ENCODE peak calls at places on chromosomes 16 and 17, in eight cellular contexts. E, H, R, Z, I, C, G and T are unnamed samples.

GRCh38 chr16:57548424-57548823 is 6.0 kb downstream of the ADGRG5 start:
- DNase-seq in E (no peak), H (no peak), R (no peak), Z (no peak), I (no peak), C (no peak), G (no peak), T (no peak)

GRCh38 chr17:30334421-30334820 is 564 bp upstream of the TMIGD1 start:
- DNase-seq in E (no peak), H (no peak), R (no peak), Z (no peak), I (no peak), C (no peak), G (no peak), T (no peak)

GRCh38 chr17:77722366-77722765 is 236.1 kb upstream of the TNRC6C start:
- DNase-seq in E (no peak), H (no peak), R (no peak), Z (no peak), I (no peak), C (no peak), G (no peak), T (no peak)

GRCh38 chr16:48393843-48394703 is 8.9 kb upstream of the SIAH1 start:
- DNase-seq in E (peak), H (no peak), R (no peak), Z (no peak), I (no peak), C (no peak), G (no peak), T (no peak)

GRCh38 chr17:28725166-28725659 is 820 bp downstream of the TLCD1 start:
- DNase-seq in E (peak), H (no peak), R (no peak), Z (no peak), I (no peak), C (no peak), G (no peak), T (no peak)

GRCh38 chr16:4415538-4416199 is 727 bp downstream of the CORO7 start:
- DNase-seq in E (no peak), H (no peak), R (peak), Z (no peak), I (no peak), C (peak), G (peak), T (no peak)

GRCh38 chr16:2335286-2335895 is 5.1 kb downstream of the ABCA3 start:
- DNase-seq in E (no peak), H (no peak), R (no peak), Z (no peak), I (no peak), C (no peak), G (no peak), T (no peak)

GRCh38 chr16:88771294-88771772 is 13.7 kb downstream of the PIEZO1 start:
- DNase-seq in E (no peak), H (no peak), R (no peak), Z (no peak), I (no peak), C (no peak), G (no peak), T (no peak)

GRCh38 chr17:27367121-27367981 is 73.4 kb downstream of the WSB1 start:
- DNase-seq in E (no peak), H (no peak), R (no peak), Z (no peak), I (no peak), C (peak), G (no peak), T (no peak)

GRCh38 chr16:68668266-68668665 is 23.2 kb downstream of the CDH3 start:
- DNase-seq in E (peak), H (peak), R (no peak), Z (no peak), I (no peak), C (no peak), G (no peak), T (peak)

GRCh38 chr16:69804283-69804682 is 42.2 kb downstream of the WWP2 start:
- DNase-seq in E (no peak), H (no peak), R (no peak), Z (no peak), I (no peak), C (no peak), G (no peak), T (no peak)

GRCh38 chr17:550041-550398 is 164.6 kb downstream of the VPS53 start:
- DNase-seq in E (peak), H (no peak), R (no peak), Z (no peak), I (no peak), C (no peak), G (no peak), T (peak)

GRCh38 chr16:56281256-56281805 is 90.0 kb downstream of the GNAO1 start:
- DNase-seq in E (no peak), H (no peak), R (no peak), Z (no peak), I (no peak), C (no peak), G (no peak), T (peak)

GRCh38 chr17:45719335-45720071 is 64.6 kb upstream of the CRHR1 start:
- DNase-seq in E (peak), H (no peak), R (no peak), Z (no peak), I (no peak), C (no peak), G (peak), T (peak)

GRCh38 chr16:47511882-47512281 is 50.8 kb downstream of the PHKB start:
- DNase-seq in E (no peak), H (no peak), R (no peak), Z (no peak), I (no peak), C (no peak), G (no peak), T (no peak)

GRCh38 chr17:19369107-19369778 is 6.7 kb upstream of the B9D1 start:
- DNase-seq in E (no peak), H (no peak), R (no peak), Z (no peak), I (no peak), C (no peak), G (no peak), T (no peak)

GRCh38 chr16:86833136-86833535 is 254.8 kb downstream of the FOXL1 start:
- DNase-seq in E (peak), H (no peak), R (no peak), Z (no peak), I (no peak), C (no peak), G (no peak), T (no peak)

GRCh38 chr16:86446279-86446678 is 64.0 kb upstream of the FOXF1 start:
- DNase-seq in E (no peak), H (no peak), R (no peak), Z (no peak), I (no peak), C (no peak), G (no peak), T (no peak)

GRCh38 chr17:5583426-5584382 is 605 bp downstream of the NLRP1 start:
- DNase-seq in E (peak), H (no peak), R (no peak), Z (no peak), I (no peak), C (no peak), G (no peak), T (no peak)

GRCh38 chr17:44633998-44634397 is 22.3 kb upstream of the MEIOC start:
- DNase-seq in E (no peak), H (no peak), R (no peak), Z (no peak), I (no peak), C (no peak), G (no peak), T (no peak)

GRCh38 chr16:71282943-71283342 is 6.3 kb downstream of the CMTR2 start:
- DNase-seq in E (no peak), H (no peak), R (no peak), Z (no peak), I (no peak), C (no peak), G (no peak), T (no peak)

GRCh38 chr17:5897320-5897911 is 172.8 kb upstream of the WSCD1 start:
- DNase-seq in E (no peak), H (no peak), R (no peak), Z (no peak), I (peak), C (no peak), G (no peak), T (no peak)

GRCh38 chr17:72812823-72813222 is 279.7 kb downstream of the SLC39A11 start:
- DNase-seq in E (peak), H (no peak), R (no peak), Z (no peak), I (no peak), C (no peak), G (no peak), T (peak)

GRCh38 chr16:85611205-85611454 is 2.0 kb upstream of the GSE1 start:
- DNase-seq in E (no peak), H (no peak), R (no peak), Z (no peak), I (no peak), C (no peak), G (peak), T (no peak)

DNA sequence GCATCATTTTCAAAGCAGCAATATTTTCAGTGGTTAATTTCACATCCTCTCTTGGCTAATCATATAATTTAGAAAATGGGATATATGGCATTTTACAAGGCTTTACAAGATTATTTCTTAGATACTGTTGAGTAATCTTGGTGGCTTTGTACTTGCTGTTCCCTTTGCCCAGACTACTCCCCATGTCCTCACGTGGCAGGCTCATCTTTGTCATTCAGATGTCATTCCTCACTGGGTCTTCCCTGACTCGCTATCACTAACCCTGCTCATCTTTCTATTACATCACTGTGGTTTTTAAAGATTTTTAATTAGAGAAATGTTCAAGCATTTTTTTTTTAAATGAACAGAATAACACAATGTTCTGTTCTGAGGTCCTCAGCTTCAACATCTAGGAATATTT is 240.0 kb upstream of the IRX5 start:
- DNase-seq in E (no peak), H (no peak), R (no peak), Z (no peak), I (no peak), C (no peak), G (no peak), T (no peak)
- TF ChIP-seq CTCF in E (no peak), H (no peak), R (no peak), Z (no peak), I (no peak), C (no peak), G (no peak), T (no peak)

GRCh38 chr17:40177275-40177874 is at the start of gene RAPGEFL1:
- DNase-seq in E (peak), H (no peak), R (peak), Z (no peak), I (peak), C (peak), G (peak), T (peak)
- H3K27ac ChIP-seq in E (no peak), H (peak), R (peak), Z (peak), I (peak), C (peak), G (no peak), T (peak)

GRCh38 chr17:7394452-7395191 is at the start of gene PLSCR3:
- DNase-seq in E (peak), H (no peak), R (peak), Z (peak), I (peak), C (peak), G (peak), T (peak)
- TF ChIP-seq CTCF in E (peak), H (peak), R (peak), Z (peak), I (no peak), C (peak), G (peak), T (peak)

GRCh38 chr16:722835-723633 is 2.1 kb downstream of the ANTKMT start:
- DNase-seq in E (no peak), H (no peak), R (no peak), Z (no peak), I (no peak), C (no peak), G (no peak), T (no peak)

GRCh38 chr16:720990-721764 is at the start of gene ANTKMT:
- DNase-seq in E (peak), H (no peak), R (peak), Z (no peak), I (no peak), C (peak), G (peak), T (peak)

GRCh38 chr16:720507-720989 is 398 bp upstream of the ANTKMT start:
- DNase-seq in E (peak), H (no peak), R (no peak), Z (no peak), I (no peak), C (no peak), G (peak), T (no peak)

GRCh38 chr16:723695-724094 is 2.5 kb downstream of the CCDC78 start:
- DNase-seq in E (no peak), H (no peak), R (no peak), Z (no peak), I (no peak), C (no peak), G (no peak), T (no peak)

DNA sequence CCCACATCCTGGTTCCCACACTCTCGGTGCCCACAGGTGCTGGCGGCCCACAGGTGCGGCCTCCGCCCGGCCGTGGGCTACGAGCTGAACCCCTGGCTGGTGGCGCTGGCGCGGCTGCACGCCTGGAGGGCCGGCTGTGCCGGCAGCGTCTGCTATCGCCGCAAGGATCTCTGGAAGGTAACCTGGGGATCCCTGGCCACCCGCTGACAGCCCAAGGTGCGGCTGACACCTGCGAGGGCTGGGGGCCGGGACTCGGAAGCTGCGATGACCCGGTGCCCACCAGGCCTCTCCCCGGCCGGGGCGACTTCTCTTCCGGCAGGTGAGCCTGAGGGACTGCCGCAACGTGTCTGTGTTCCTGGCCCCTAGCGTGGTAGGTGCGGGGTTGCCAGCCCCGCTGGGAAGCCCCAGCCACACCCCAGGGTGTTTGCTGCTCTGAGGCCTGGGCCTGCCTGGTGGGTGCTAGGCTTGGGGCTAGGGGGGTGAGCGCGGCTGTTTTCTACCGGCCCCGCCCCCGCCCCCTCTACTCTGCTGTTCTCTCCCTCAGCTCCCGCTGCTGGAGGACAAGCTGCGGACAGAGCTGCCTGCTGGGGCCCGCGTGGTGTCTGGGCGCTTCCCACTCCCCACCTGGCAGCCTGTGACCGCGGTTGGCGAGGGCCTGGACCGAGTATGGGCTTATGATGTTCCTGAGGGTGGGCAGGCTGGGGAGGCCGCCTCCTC is 977 bp downstream of the ANTKMT start:
- DNase-seq in E (no peak), H (no peak), R (no peak), Z (no peak), I (no peak), C (no peak), G (no peak), T (no peak)
- H3K27ac ChIP-seq in E (no peak), H (no peak), R (peak), Z (no peak), I (no peak), C (peak), G (peak), T (peak)